ENCODE peak calls at places on chromosomes 1 and 21, in four cellular contexts. One of them, this sample, is unnamed.

GRCh38 chr1:235093013-235093618 is 35.5 kb downstream of the TOMM20 start:
- DNase-seq in activated CD4-positive, alpha-beta T cell treated with anti-CD3 and anti-CD28 coated beads for 36 hours: peak
- DNase-seq in amniotic stem cell: no peak
- DNase-seq in hepatocyte: peak
- DNase-seq in this sample: no peak

GRCh38 chr1:154736840-154737239 is 128.9 kb upstream of the ADAR start:
- DNase-seq in activated CD4-positive, alpha-beta T cell treated with anti-CD3 and anti-CD28 coated beads for 36 hours: peak
- DNase-seq in hepatocyte: no peak
- DNase-seq in amniotic stem cell: no peak
- DNase-seq in this sample: no peak

GRCh38 chr1:202355944-202356553 is 7.5 kb downstream of the PPP1R12B start:
- DNase-seq in amniotic stem cell: no peak
- DNase-seq in activated CD4-positive, alpha-beta T cell treated with anti-CD3 and anti-CD28 coated beads for 36 hours: no peak
- DNase-seq in hepatocyte: no peak
- DNase-seq in this sample: no peak

GRCh38 chr1:93908394-93909145 is 660 bp downstream of the GCLM start:
- DNase-seq in activated CD4-positive, alpha-beta T cell treated with anti-CD3 and anti-CD28 coated beads for 36 hours: peak
- DNase-seq in amniotic stem cell: no peak
- DNase-seq in hepatocyte: peak
- DNase-seq in this sample: no peak

GRCh38 chr1:97743129-97743528 is 177.7 kb downstream of the DPYD start:
- DNase-seq in activated CD4-positive, alpha-beta T cell treated with anti-CD3 and anti-CD28 coated beads for 36 hours: no peak
- DNase-seq in hepatocyte: no peak
- DNase-seq in amniotic stem cell: no peak
- DNase-seq in this sample: no peak

GRCh38 chr1:59204001-59204400 is 92.9 kb upstream of the FGGY start:
- DNase-seq in amniotic stem cell: no peak
- DNase-seq in hepatocyte: no peak
- DNase-seq in activated CD4-positive, alpha-beta T cell treated with anti-CD3 and anti-CD28 coated beads for 36 hours: no peak
- DNase-seq in this sample: no peak

GRCh38 chr1:29711582-29712274 is 475.4 kb downstream of the PTPRU start:
- DNase-seq in amniotic stem cell: no peak
- DNase-seq in hepatocyte: no peak
- DNase-seq in activated CD4-positive, alpha-beta T cell treated with anti-CD3 and anti-CD28 coated beads for 36 hours: peak
- DNase-seq in this sample: no peak

GRCh38 chr21:15406791-15407190 is 323.0 kb upstream of the USP25 start:
- DNase-seq in activated CD4-positive, alpha-beta T cell treated with anti-CD3 and anti-CD28 coated beads for 36 hours: no peak
- DNase-seq in amniotic stem cell: no peak
- DNase-seq in hepatocyte: no peak
- DNase-seq in this sample: no peak

GRCh38 chr1:55428944-55429931 is 214.1 kb upstream of the USP24 start:
- DNase-seq in activated CD4-positive, alpha-beta T cell treated with anti-CD3 and anti-CD28 coated beads for 36 hours: no peak
- DNase-seq in amniotic stem cell: peak
- DNase-seq in hepatocyte: peak
- DNase-seq in this sample: peak

GRCh38 chr1:156951371-156951770 is 30.9 kb downstream of the LRRC71 start:
- DNase-seq in activated CD4-positive, alpha-beta T cell treated with anti-CD3 and anti-CD28 coated beads for 36 hours: no peak
- DNase-seq in amniotic stem cell: no peak
- DNase-seq in hepatocyte: no peak
- DNase-seq in this sample: no peak

GRCh38 chr1:10860682-10861081 is 64.2 kb upstream of the CASZ1 start:
- DNase-seq in activated CD4-positive, alpha-beta T cell treated with anti-CD3 and anti-CD28 coated beads for 36 hours: no peak
- DNase-seq in amniotic stem cell: no peak
- DNase-seq in hepatocyte: no peak
- DNase-seq in this sample: no peak

GRCh38 chr1:1144122-1144842 is 28.4 kb upstream of the C1orf159 start:
- DNase-seq in amniotic stem cell: no peak
- DNase-seq in activated CD4-positive, alpha-beta T cell treated with anti-CD3 and anti-CD28 coated beads for 36 hours: peak
- DNase-seq in hepatocyte: no peak
- DNase-seq in this sample: no peak

GRCh38 chr1:161481624-161482392 is 23.4 kb upstream of the FCGR2A start:
- DNase-seq in activated CD4-positive, alpha-beta T cell treated with anti-CD3 and anti-CD28 coated beads for 36 hours: no peak
- DNase-seq in hepatocyte: no peak
- DNase-seq in amniotic stem cell: no peak
- DNase-seq in this sample: no peak

GRCh38 chr1:226390681-226391080 is 17.2 kb downstream of the PARP1 start:
- DNase-seq in hepatocyte: no peak
- DNase-seq in activated CD4-positive, alpha-beta T cell treated with anti-CD3 and anti-CD28 coated beads for 36 hours: no peak
- DNase-seq in amniotic stem cell: no peak
- DNase-seq in this sample: no peak

GRCh38 chr1:121558514-121558913 is 373.7 kb downstream of the SRGAP2C start:
- DNase-seq in amniotic stem cell: peak
- DNase-seq in activated CD4-positive, alpha-beta T cell treated with anti-CD3 and anti-CD28 coated beads for 36 hours: no peak
- DNase-seq in hepatocyte: no peak
- DNase-seq in this sample: no peak